ENCODE peak calls at places on chromosomes 3 and 15, in seven cellular contexts. W, S, G, E, H, P and T are unnamed samples.

GRCh38 chr15:76823303-76823702 is 81.8 kb downstream of the SCAPER start:
- DNase-seq in W (no peak), S (no peak), G (no peak), E (no peak), H (no peak), P (no peak), T (no peak)

GRCh38 chr15:101521563-101521962 is 32.1 kb upstream of the PCSK6 start:
- DNase-seq in W (no peak), S (no peak), G (no peak), E (no peak), H (no peak), P (no peak), T (peak; percentile 82)

GRCh38 chr15:28886431-28887343 is 913 bp downstream of the APBA2 start:
- DNase-seq in W (no peak), S (peak; percentile 79), G (peak; percentile 80), E (peak; percentile 43), H (no peak), P (no peak), T (no peak)

GRCh38 chr15:29788433-29789034 is 33.7 kb downstream of the TJP1 start:
- DNase-seq in W (no peak), S (no peak), G (no peak), E (no peak), H (no peak), P (no peak), T (no peak)

GRCh38 chr15:101058735-101059134 is 139.6 kb downstream of the LRRK1 start:
- DNase-seq in W (peak; percentile 4), S (no peak), G (no peak), E (no peak), H (no peak), P (peak; percentile 22), T (peak; percentile 34)

GRCh38 chr15:65595960-65596359 is 15.0 kb downstream of the INTS14 start:
- DNase-seq in W (no peak), S (peak; percentile 59), G (no peak), E (peak; percentile 58), H (peak; percentile 67), P (no peak), T (no peak)

GRCh38 chr3:194278186-194278845 is 72.8 kb downstream of the CPN2 start:
- DNase-seq in W (no peak), S (no peak), G (no peak), E (no peak), H (no peak), P (peak; percentile 54), T (no peak)

GRCh38 chr3:174423936-174424335 is 435.2 kb upstream of the NAALADL2 start:
- DNase-seq in W (no peak), S (no peak), G (no peak), E (no peak), H (no peak), P (no peak), T (no peak)

GRCh38 chr15:75030023-75030413 is 6.6 kb downstream of the PPCDC start:
- DNase-seq in W (no peak), S (no peak), G (no peak), E (no peak), H (no peak), P (no peak), T (no peak)

GRCh38 chr15:86911022-86911421 is 831.4 kb downstream of the AGBL1 start:
- DNase-seq in W (no peak), S (no peak), G (no peak), E (no peak), H (no peak), P (no peak), T (no peak)

GRCh38 chr3:8607285-8608040 is 37.1 kb downstream of the SSUH2 start:
- DNase-seq in W (peak; percentile 67), S (peak; percentile 82), G (no peak), E (peak; percentile 51), H (peak; percentile 55), P (no peak), T (no peak)

GRCh38 chr3:66456711-66457173 is 44.1 kb downstream of the LRIG1 start:
- DNase-seq in W (no peak), S (no peak), G (peak; percentile 31), E (no peak), H (no peak), P (no peak), T (no peak)

GRCh38 chr15:63943829-63944680 is 102.2 kb downstream of the DAPK2 start:
- DNase-seq in W (no peak), S (no peak), G (no peak), E (no peak), H (no peak), P (no peak), T (no peak)

GRCh38 chr3:194315965-194316361 is 35.2 kb downstream of the CPN2 start:
- DNase-seq in W (no peak), S (no peak), G (no peak), E (no peak), H (no peak), P (peak; percentile 75), T (no peak)

GRCh38 chr3:81793410-81793809 is 32.0 kb upstream of the GBE1 start:
- DNase-seq in W (no peak), S (no peak), G (no peak), E (no peak), H (no peak), P (no peak), T (no peak)

GRCh38 chr3:116038968-116039950 is 406.0 kb downstream of the LSAMP start:
- DNase-seq in W (no peak), S (no peak), G (no peak), E (no peak), H (no peak), P (no peak), T (no peak)

DNA sequence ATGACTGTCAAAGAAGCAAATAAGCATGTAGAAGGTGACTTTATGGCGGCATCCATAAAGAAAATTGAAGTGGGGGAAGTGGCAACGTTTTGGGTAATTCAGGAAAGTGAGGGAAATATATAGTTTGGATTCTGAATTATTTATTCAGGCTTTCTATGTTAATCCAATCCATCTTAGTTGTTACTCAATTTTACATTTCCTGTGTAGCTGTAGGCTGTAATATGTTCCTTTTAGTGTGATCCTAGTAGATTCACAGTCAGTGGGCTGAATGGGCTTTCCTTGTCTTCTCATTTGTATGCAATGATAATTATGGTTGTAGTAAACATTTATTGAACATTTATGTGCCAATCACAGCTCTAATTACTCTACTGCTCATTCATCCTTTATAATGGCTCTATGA is 654.1 kb downstream of the EDEM1 start:
- DNase-seq in W (no peak), S (no peak), G (no peak), E (no peak), H (no peak), P (no peak), T (no peak)
- TF ChIP-seq POLR2AphosphoS5 in W (no peak), S (no peak), G (no peak), E (no peak), H (no peak), P (no peak), T (no peak)

GRCh38 chr15:39154136-39154770 is 426.6 kb upstream of the THBS1 start:
- DNase-seq in W (no peak), S (no peak), G (no peak), E (peak; percentile 28), H (peak; percentile 27), P (no peak), T (no peak)
- TF ChIP-seq POLR2AphosphoS5 in W (no peak), S (no peak), G (no peak), E (no peak), H (no peak), P (no peak), T (no peak)

GRCh38 chr3:123329636-123330340 is 119.1 kb downstream of the ADCY5 start:
- DNase-seq in W (no peak), S (no peak), G (no peak), E (no peak), H (no peak), P (no peak), T (no peak)

GRCh38 chr3:123331651-123332050 is 117.2 kb downstream of the ADCY5 start:
- DNase-seq in W (no peak), S (no peak), G (no peak), E (no peak), H (no peak), P (peak; percentile 44), T (no peak)

GRCh38 chr3:123332124-123332641 is 116.7 kb downstream of the ADCY5 start:
- DNase-seq in W (no peak), S (peak; percentile 58), G (peak; percentile 58), E (no peak), H (no peak), P (peak; percentile 62), T (no peak)

GRCh38 chr3:123330441-123330991 is 118.4 kb downstream of the ADCY5 start:
- DNase-seq in W (no peak), S (no peak), G (no peak), E (no peak), H (no peak), P (peak; percentile 81), T (no peak)

GRCh38 chr3:123331006-123331405 is 117.9 kb downstream of the ADCY5 start:
- DNase-seq in W (no peak), S (no peak), G (no peak), E (no peak), H (no peak), P (peak; percentile 68), T (no peak)
- TF ChIP-seq POLR2AphosphoS5 in W (no peak), S (no peak), G (no peak), E (no peak), H (no peak), P (no peak), T (no peak)

GRCh38 chr3:5429517-5429890 is 242.0 kb downstream of the EDEM1 start:
- DNase-seq in W (no peak), S (no peak), G (no peak), E (no peak), H (no peak), P (no peak), T (no peak)

GRCh38 chr3:5427938-5428337 is 240.4 kb downstream of the EDEM1 start:
- DNase-seq in W (no peak), S (no peak), G (no peak), E (no peak), H (no peak), P (no peak), T (no peak)

GRCh38 chr3:5430701-5431100 is 243.2 kb downstream of the EDEM1 start:
- DNase-seq in W (no peak), S (no peak), G (no peak), E (no peak), H (no peak), P (no peak), T (no peak)

GRCh38 chr3:5427021-5427420 is 239.5 kb downstream of the EDEM1 start:
- DNase-seq in W (no peak), S (no peak), G (no peak), E (no peak), H (no peak), P (no peak), T (no peak)

DNA sequence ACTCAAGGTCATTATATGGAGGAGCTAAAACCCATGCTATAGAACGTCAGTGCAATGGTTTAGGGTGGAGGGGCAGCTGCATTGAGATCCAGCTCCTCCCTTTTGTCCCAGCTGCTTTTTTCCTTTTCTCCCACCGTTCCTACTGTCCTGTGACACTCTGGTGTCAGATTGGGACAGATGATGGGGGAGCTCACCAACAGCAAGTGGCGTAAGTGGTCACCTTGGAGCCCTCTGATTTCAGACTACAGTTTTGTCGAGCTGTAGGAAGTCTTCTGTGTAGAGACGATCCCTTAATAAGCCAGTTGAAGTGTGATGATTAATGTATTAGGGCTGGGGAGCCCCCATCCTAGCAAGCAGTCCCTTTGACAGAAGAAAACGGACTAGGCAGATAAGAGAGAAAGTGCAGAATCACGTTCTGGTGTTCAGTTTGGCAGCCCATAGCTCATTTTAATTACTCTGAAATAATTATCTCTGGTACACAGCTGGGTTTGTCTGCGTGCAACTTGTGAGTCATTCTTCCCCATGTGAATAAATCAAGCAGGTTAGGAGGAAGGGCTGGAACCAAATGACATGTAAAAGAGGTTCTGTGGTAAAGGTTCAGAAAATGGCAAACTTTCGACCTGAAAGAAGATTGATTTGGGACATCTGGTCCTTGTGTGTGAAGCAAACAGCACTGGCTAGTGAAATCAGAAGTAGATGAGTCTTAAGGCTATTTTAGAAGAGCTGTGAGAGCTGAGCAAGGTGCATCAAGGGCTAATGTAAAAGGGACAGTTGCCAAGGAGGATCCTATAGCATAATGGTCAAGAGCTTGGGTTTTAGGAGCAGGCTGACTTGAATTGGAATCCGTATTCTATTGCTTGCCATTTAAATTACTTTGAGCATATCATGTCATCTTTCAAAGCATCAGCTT is 241.4 kb downstream of the EDEM1 start:
- DNase-seq in W (no peak), S (no peak), G (no peak), E (no peak), H (no peak), P (no peak), T (no peak)
- TF ChIP-seq POLR2AphosphoS5 in W (no peak), S (no peak), G (no peak), E (no peak), H (no peak), P (no peak), T (no peak)